ENCODE peak calls at places on chromosomes 2 and 18, in nine cellular contexts. S is LNCaP clone FGC; G is stimulated activated naive CD8-positive, alpha-beta T cell treated with anti-CD3 and anti-CD28 coated beads, Interleukin-15, amount 100 ng/mL, for 72 hours; P is frontal cortex; F is right cardiac atrium; T is GM12891; V is activated CD4-positive, alpha-beta T cell treated with anti-CD3 and anti-CD28 coated beads, Interleukin-2, amount 10 ng/mL, durations not matched to agents 7 days and 5 days; B is left ventricle myocardium inferior; D is kidney. Y is an unnamed sample.

GRCh38 chr2:112812318-112813042 is 24.1 kb downstream of the IL1B start:
- DNase-seq in S (no peak), G (no peak), P (no peak), F (no peak), T (no peak), V (no peak), B (no peak), D (no peak), Y (no peak)

GRCh38 chr2:40432916-40433315 is 19.0 kb downstream of the SLC8A1 start:
- DNase-seq in S (no peak), G (no peak), P (no peak), F (no peak), T (no peak), V (no peak), B (no peak), D (no peak), Y (no peak)

GRCh38 chr2:223950448-223951347 is 5.6 kb upstream of the WDFY1 start:
- DNase-seq in S (no peak), G (no peak), P (no peak), F (no peak), T (no peak), V (no peak), B (no peak), D (no peak), Y (no peak)

GRCh38 chr2:97758131-97758705 is 44.8 kb downstream of the ZAP70 start:
- DNase-seq in S (no peak), G (no peak), P (no peak), F (no peak), T (no peak), V (no peak), B (no peak), D (no peak), Y (no peak)

GRCh38 chr2:186853871-186854435 is 5.0 kb upstream of the ZSWIM2 start:
- DNase-seq in S (no peak), G (no peak), P (no peak), F (no peak), T (no peak), V (no peak), B (no peak), D (no peak), Y (no peak)

GRCh38 chr2:129755786-129756185 is 223.7 kb upstream of the RAB6C start:
- DNase-seq in S (no peak), G (no peak), P (no peak), F (no peak), T (no peak), V (no peak), B (no peak), D (no peak), Y (no peak)

GRCh38 chr2:14975401-14975800 is 342.9 kb downstream of the LRATD1 start:
- DNase-seq in S (no peak), G (no peak), P (no peak), F (no peak), T (no peak), V (no peak), B (no peak), D (no peak), Y (no peak)

GRCh38 chr2:217802261-217802660 is 200.5 kb downstream of the TNS1 start:
- DNase-seq in S (no peak), G (no peak), P (no peak), F (peak), T (no peak), V (no peak), B (no peak), D (no peak), Y (peak)

GRCh38 chr18:44568343-44568742 is 112.3 kb upstream of the SETBP1 start:
- DNase-seq in S (no peak), G (no peak), P (no peak), F (no peak), T (no peak), V (no peak), B (no peak), D (no peak), Y (no peak)

GRCh38 chr2:8457092-8457481 is 224.8 kb upstream of the ID2 start:
- DNase-seq in S (no peak), G (no peak), P (no peak), F (no peak), T (no peak), V (no peak), B (no peak), D (peak), Y (peak)

GRCh38 chr2:224882291-224883171 is 159.7 kb downstream of the DOCK10 start:
- DNase-seq in S (peak), G (no peak), P (no peak), F (no peak), T (no peak), V (no peak), B (no peak), D (no peak), Y (no peak)

GRCh38 chr18:9354256-9354655 is 19.7 kb downstream of the TWSG1 start:
- DNase-seq in S (no peak), G (no peak), P (no peak), F (no peak), T (no peak), V (no peak), B (no peak), D (no peak), Y (no peak)

GRCh38 chr18:9951022-9951859 is 37.4 kb downstream of the VAPA start:
- DNase-seq in S (no peak), G (no peak), P (no peak), F (no peak), T (no peak), V (peak), B (no peak), D (no peak), Y (no peak)

GRCh38 chr2:42964444-42965081 is 172.2 kb upstream of the HAAO start:
- DNase-seq in S (no peak), G (no peak), P (peak), F (peak), T (no peak), V (no peak), B (peak), D (peak), Y (no peak)

GRCh38 chr2:240593026-240593702 is 6.6 kb downstream of the CAPN10 start:
- DNase-seq in S (peak), G (no peak), P (no peak), F (peak), T (no peak), V (no peak), B (peak), D (peak), Y (peak)

GRCh38 chr2:42808301-42808700 is 15.9 kb upstream of the HAAO start:
- DNase-seq in S (no peak), G (no peak), P (no peak), F (no peak), T (no peak), V (no peak), B (no peak), D (no peak), Y (no peak)

GRCh38 chr2:162091325-162092007 is 17.5 kb upstream of the DPP4 start:
- DNase-seq in S (no peak), G (no peak), P (no peak), F (no peak), T (no peak), V (no peak), B (no peak), D (peak), Y (no peak)

GRCh38 chr18:62236252-62236651 is 49.2 kb downstream of the RELCH start:
- DNase-seq in S (no peak), G (no peak), P (no peak), F (no peak), T (no peak), V (no peak), B (no peak), D (no peak), Y (no peak)

GRCh38 chr2:198203306-198203705 is 398.9 kb downstream of the PLCL1 start:
- DNase-seq in S (no peak), G (no peak), P (no peak), F (no peak), T (no peak), V (no peak), B (no peak), D (no peak), Y (no peak)

GRCh38 chr2:242027676-242028450 is 158.3 kb downstream of the RTP5 start:
- DNase-seq in S (no peak), G (no peak), P (no peak), F (no peak), T (no peak), V (no peak), B (no peak), D (no peak), Y (peak)

GRCh38 chr2:239763433-239764097 is 261.6 kb downstream of the NDUFA10 start:
- DNase-seq in S (no peak), G (no peak), P (no peak), F (no peak), T (no peak), V (no peak), B (no peak), D (no peak), Y (no peak)

GRCh38 chr18:48607049-48607984 is 68.5 kb downstream of the CTIF start:
- DNase-seq in S (no peak), G (no peak), P (no peak), F (peak), T (no peak), V (no peak), B (peak), D (peak), Y (no peak)

Y was measured in right lobe of liver.